ENCODE peak calls at places on chromosomes 3 and 15, in seven cellular contexts. J is AG04450, B is ovary, I is sigmoid colon, K is thoracic aorta, C is body of pancreas, L is type B pancreatic cell. R is an unnamed sample.

GRCh38 chr3:23078735-23079134 is 124.4 kb upstream of the UBE2E2 start:
- DNase-seq in J (no peak), K (no peak), B (no peak), C (no peak), L (no peak), I (no peak), R (no peak)

GRCh38 chr3:181805703-181806102 is 94.0 kb downstream of the SOX2 start:
- DNase-seq in B (no peak), I (no peak), C (no peak), K (no peak), J (no peak), L (no peak), R (no peak)

GRCh38 chr3:30786360-30786759 is 108.1 kb downstream of the GADL1 start:
- DNase-seq in B (no peak), J (no peak), I (no peak), C (no peak), K (no peak), L (no peak), R (no peak)

GRCh38 chr3:69774029-69774428 is 34.8 kb downstream of the MITF start:
- DNase-seq in B (no peak), K (peak), L (no peak), I (peak), C (peak), J (no peak), R (no peak)

GRCh38 chr15:61671736-61672135 is 388.5 kb downstream of the VPS13C start:
- DNase-seq in J (no peak), K (no peak), B (no peak), I (no peak), C (no peak), L (no peak), R (no peak)

GRCh38 chr3:50607271-50608091 is 4.1 kb downstream of the CISH start:
- DNase-seq in J (no peak), L (no peak), C (no peak), K (no peak), I (no peak), B (no peak), R (no peak)

GRCh38 chr15:40062816-40063562 is 24.0 kb upstream of the SRP14 start:
- DNase-seq in I (no peak), B (no peak), K (no peak), L (no peak), C (no peak), J (no peak), R (no peak)

GRCh38 chr3:127165036-127165435 is 27.9 kb upstream of the PRR23E start:
- DNase-seq in B (no peak), K (no peak), I (no peak), J (no peak), C (no peak), L (no peak), R (no peak)

GRCh38 chr3:16485024-16485992 is 28.2 kb downstream of the RFTN1 start:
- DNase-seq in J (no peak), K (no peak), B (no peak), I (no peak), C (no peak), L (no peak), R (no peak)

GRCh38 chr3:103752986-103753385 is 1318.2 kb downstream of the ZPLD1 start:
- DNase-seq in B (no peak), J (no peak), K (no peak), I (no peak), C (no peak), L (no peak), R (no peak)

GRCh38 chr3:186099178-186099577 is 9.7 kb downstream of the ETV5 start:
- DNase-seq in B (peak), C (peak), K (peak), I (no peak), J (peak), L (no peak), R (no peak)

GRCh38 chr3:126133606-126134005 is 46.8 kb downstream of the ALDH1L1 start:
- DNase-seq in B (peak), I (peak), J (no peak), C (peak), L (peak), K (no peak), R (no peak)

GRCh38 chr3:151584603-151585002 is 123.7 kb upstream of the IGSF10 start:
- DNase-seq in C (no peak), K (no peak), I (no peak), J (no peak), B (no peak), L (no peak), R (peak)

GRCh38 chr3:78804251-78805037 is 963.4 kb downstream of the ROBO1 start:
- DNase-seq in L (no peak), I (no peak), B (no peak), J (no peak), K (no peak), C (peak), R (no peak)

GRCh38 chr3:58989173-58989572 is 60.7 kb downstream of the CFAP20DC start:
- DNase-seq in K (no peak), B (no peak), I (no peak), J (peak), C (no peak), L (no peak), R (no peak)

GRCh38 chr15:44537728-44538240 is 837 bp downstream of the EIF3J start:
- DNase-seq in K (no peak), J (no peak), C (no peak), L (no peak), I (no peak), B (no peak), R (peak)

GRCh38 chr3:185401319-185401955 is 38.5 kb downstream of the MAP3K13 start:
- DNase-seq in I (no peak), B (no peak), J (no peak), L (no peak), C (no peak), K (no peak), R (no peak)

GRCh38 chr3:177620073-177620472 is 422.8 kb upstream of the TBL1XR1 start:
- DNase-seq in K (no peak), C (no peak), L (no peak), I (no peak), B (no peak), J (no peak), R (no peak)

GRCh38 chr15:40927497-40928346 is 1.4 kb upstream of the DLL4 start:
- DNase-seq in I (no peak), L (peak), J (no peak), C (no peak), K (no peak), B (no peak), R (no peak)

GRCh38 chr3:16249336-16249735 is 15.4 kb downstream of the DPH3 start:
- DNase-seq in L (no peak), J (no peak), I (no peak), B (no peak), C (no peak), K (no peak), R (peak)

GRCh38 chr15:25600751-25601150 is 161.9 kb upstream of the UBE3A start:
- DNase-seq in J (no peak), B (no peak), L (no peak), I (no peak), K (no peak), C (no peak), R (no peak)

GRCh38 chr3:78507196-78507984 is 1260.4 kb downstream of the ROBO1 start:
- DNase-seq in B (no peak), I (no peak), J (no peak), K (no peak), C (no peak), L (no peak), R (no peak)

GRCh38 chr3:107978116-107979057 is 112.4 kb downstream of the CD47 start:
- DNase-seq in I (no peak), K (no peak), C (no peak), J (no peak), B (no peak), L (no peak), R (no peak)

GRCh38 chr3:28467414-28467813 is 118.8 kb upstream of the AZI2 start:
- DNase-seq in C (no peak), K (no peak), I (no peak), B (no peak), J (no peak), L (no peak), R (no peak)

GRCh38 chr3:115099115-115099884 is 47.8 kb downstream of the ZBTB20 start:
- DNase-seq in K (no peak), L (no peak), B (no peak), C (peak), I (no peak), J (no peak), R (no peak)

GRCh38 chr3:50356553-50356952 is 2.8 kb downstream of the TMEM115 start:
- DNase-seq in L (no peak), B (no peak), J (no peak), K (no peak), C (peak), I (no peak), R (no peak)

GRCh38 chr3:116077059-116077458 is 368.2 kb downstream of the LSAMP start:
- DNase-seq in C (no peak), K (no peak), J (no peak), I (no peak), B (no peak), L (no peak), R (no peak)

GRCh38 chr3:139117136-139117675 is 72.5 kb upstream of the PRR23C start:
- DNase-seq in L (no peak), B (no peak), I (no peak), K (no peak), C (no peak), J (peak), R (no peak)

GRCh38 chr15:70101459-70102113 is 3.9 kb upstream of the TLE3 start:
- DNase-seq in I (peak), K (peak), J (peak), B (peak), L (no peak), C (peak), R (no peak)

GRCh38 chr3:131655076-131655685 is 152.4 kb upstream of the MRPL3 start:
- DNase-seq in B (no peak), L (no peak), I (no peak), C (no peak), J (no peak), K (no peak), R (no peak)

GRCh38 chr15:44015555-44015954 is 179.5 kb downstream of the FRMD5 start:
- DNase-seq in I (no peak), J (no peak), B (no peak), L (no peak), C (no peak), K (no peak), R (no peak)

GRCh38 chr3:10180738-10181295 is 16.1 kb downstream of the IRAK2 start:
- DNase-seq in I (no peak), J (no peak), B (no peak), L (no peak), K (no peak), C (no peak), R (no peak)

GRCh38 chr3:108099679-108100428 is 9.0 kb upstream of the CD47 start:
- DNase-seq in L (no peak), I (no peak), B (no peak), K (no peak), J (no peak), C (no peak), R (peak)

GRCh38 chr3:131526801-131527347 is 24.1 kb upstream of the MRPL3 start:
- DNase-seq in K (no peak), C (peak), L (peak), I (no peak), B (peak), J (no peak), R (peak)

GRCh38 chr15:28960979-28961378 is 75.2 kb downstream of the APBA2 start:
- DNase-seq in C (no peak), K (no peak), B (no peak), I (no peak), L (no peak), J (peak), R (no peak)

GRCh38 chr3:108241146-108241545 is 18.9 kb upstream of the IFT57 start:
- DNase-seq in J (no peak), C (no peak), L (no peak), K (no peak), I (no peak), B (no peak), R (no peak)

GRCh38 chr3:194121881-194122280 is 14.1 kb upstream of the HES1 start:
- DNase-seq in C (no peak), B (no peak), K (no peak), J (no peak), I (no peak), L (no peak), R (no peak)

GRCh38 chr3:159263750-159264561 is 462.1 kb downstream of the MFSD1 start:
- DNase-seq in I (no peak), B (no peak), J (no peak), C (peak), K (no peak), L (no peak), R (peak)
- TF ChIP-seq CTCF in I (peak), B (peak), J (peak), C (peak), K (peak), L (peak), R (peak)

DNA sequence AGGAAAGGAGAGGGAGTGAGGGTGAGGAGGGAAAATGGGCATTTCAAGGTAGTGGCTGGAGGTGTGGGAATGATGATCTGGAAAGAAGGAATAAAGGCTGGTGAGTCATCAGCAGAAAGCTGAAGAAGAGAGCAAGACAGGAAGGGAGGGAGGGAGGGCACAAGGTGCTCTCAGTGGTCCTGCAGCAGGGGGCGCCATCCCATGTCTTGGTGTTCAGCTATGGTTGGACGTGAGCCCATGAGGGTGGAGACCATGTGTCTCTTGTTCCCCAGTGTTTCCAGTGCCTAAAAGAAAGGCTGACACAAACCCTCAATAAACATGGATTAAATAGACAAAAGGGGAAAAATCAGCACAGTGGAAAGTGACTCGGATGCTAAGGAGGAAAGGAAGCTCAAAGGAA is 228.5 kb downstream of the NTRK3 start:
- DNase-seq in B (no peak), J (no peak), C (no peak), I (no peak), K (no peak), L (no peak), R (no peak)
- TF ChIP-seq CTCF in B (no peak), J (no peak), C (no peak), I (no peak), K (no peak), L (no peak), R (no peak)

DNA sequence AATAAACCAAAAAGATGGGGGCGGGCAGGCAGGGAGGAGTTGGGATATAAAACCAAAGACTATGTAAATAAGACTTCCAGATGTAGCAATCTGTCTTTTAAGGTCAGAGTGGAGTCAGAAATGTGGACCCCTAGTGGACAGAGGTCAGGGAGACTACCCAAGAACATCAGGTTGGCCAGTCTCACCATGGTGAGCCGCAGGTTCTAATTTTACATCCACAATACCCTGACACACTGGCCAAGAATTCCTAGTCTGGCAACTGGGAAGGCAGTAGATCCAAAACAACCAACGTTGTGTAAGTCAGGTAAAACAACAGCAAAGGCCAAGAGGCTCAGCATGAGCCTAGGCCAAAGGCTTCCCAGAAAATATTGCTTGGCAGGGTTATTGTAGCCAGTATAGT is 203.4 kb downstream of the FOXP1 start:
- DNase-seq in K (peak), J (no peak), B (no peak), C (no peak), I (no peak), L (no peak), R (no peak)
- TF ChIP-seq CTCF in K (peak), J (no peak), B (no peak), C (no peak), I (no peak), L (peak), R (no peak)

DNA sequence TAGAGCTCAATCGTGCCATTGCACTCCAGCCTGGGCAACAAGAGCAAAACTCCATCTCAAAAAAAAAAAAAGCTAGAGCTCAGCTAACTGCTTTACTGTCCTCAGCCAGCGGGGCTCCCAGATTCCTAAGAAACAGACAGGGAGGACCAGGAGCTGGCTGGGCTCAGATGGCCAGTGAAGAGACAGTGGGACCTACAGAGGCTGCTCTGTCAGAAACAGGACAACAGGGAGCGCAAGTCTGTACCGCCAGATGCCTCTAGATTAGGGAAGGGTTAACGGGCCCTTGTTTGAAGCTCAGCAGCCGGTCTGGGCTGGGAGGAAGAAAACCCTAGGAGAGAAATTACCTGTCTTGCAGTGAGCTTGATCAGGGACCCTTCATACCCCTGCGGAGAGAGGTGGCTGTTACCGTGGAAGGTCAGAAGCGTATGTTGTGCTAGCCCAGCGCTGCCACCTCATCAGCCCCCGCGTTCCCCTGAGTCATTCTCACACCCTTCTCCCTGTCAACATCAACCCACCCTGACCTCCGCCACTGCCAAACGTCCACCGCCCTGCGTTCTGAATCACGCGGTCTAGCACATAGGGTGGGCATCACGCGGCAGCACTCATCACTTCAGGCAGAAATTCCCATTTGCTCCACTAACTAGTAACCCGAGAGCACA is 25.3 kb downstream of the RBPMS2 start:
- DNase-seq in B (no peak), C (no peak), J (no peak), K (no peak), L (no peak), I (no peak), R (no peak)
- TF ChIP-seq CTCF in B (no peak), C (no peak), J (peak), K (no peak), L (peak), I (no peak), R (no peak)

DNA sequence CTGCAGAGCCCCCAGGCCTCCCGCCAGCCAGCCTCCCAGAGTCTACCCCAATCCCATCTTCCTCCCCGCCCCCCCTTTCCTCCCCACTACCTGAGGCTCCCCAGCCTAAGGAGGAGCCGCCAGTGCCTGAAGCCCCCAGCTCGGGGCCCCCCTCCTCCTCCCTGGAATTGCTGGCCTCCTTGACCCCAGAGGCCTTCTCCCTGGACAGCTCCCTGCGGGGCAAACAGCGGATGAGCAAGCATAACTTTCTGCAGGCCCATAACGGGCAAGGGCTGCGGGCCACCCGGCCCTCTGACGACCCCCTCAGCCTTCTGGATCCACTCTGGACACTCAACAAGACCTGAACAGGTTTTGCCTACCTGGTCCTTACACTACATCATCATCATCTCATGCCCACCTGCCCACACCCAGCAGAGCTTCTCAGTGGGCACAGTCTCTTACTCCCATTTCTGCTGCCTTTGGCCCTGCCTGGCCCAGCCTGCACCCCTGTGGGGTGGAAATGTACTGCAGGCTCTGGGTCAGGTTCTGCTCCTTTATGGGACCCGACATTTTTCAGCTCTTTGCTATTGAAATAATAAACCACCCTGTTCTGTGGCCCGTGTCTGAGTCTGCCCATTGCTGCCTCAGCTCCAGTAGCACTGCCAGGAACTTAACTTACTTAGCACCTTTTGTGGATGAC is 32.2 kb downstream of the PTPN23 start:
- DNase-seq in I (no peak), C (no peak), B (no peak), J (no peak), K (no peak), L (no peak), R (no peak)
- TF ChIP-seq CTCF in I (no peak), C (no peak), B (no peak), J (peak), K (no peak), L (no peak), R (no peak)

R was measured in GM13976.